ENCODE peak calls at places on chromosomes 12 and 14, in ten cellular contexts. C is ELR; M is NCI-H1092 treated with DMSO at 0.1 percent for 48 hours; T is activated T-cell treated with anti-CD3 and anti-CD28 coated beads, Interleukin-2, amount 50 U/mL, for 1 hour; U is nephron progenitor cell; N is substantia nigra; O is IMR-90; I is GM23248; H is D341Med; D is GM20000. W is an unnamed sample.

GRCh38 chr12:79121486-79121885 is 256.9 kb downstream of the SYT1 start:
- DNase-seq in D (peak), N (no peak), C (peak), I (peak), M (no peak), T (no peak), U (no peak), H (peak), O (no peak), W (no peak)

GRCh38 chr12:112916270-112916669 is 9.5 kb downstream of the OAS1 start:
- DNase-seq in D (no peak), N (no peak), O (no peak), T (no peak), H (no peak), I (no peak), C (peak), U (no peak), M (no peak), W (no peak)

GRCh38 chr12:62379723-62380045 is 86.9 kb upstream of the MON2 start:
- DNase-seq in M (no peak), D (no peak), I (no peak), T (no peak), U (no peak), H (no peak), O (no peak), C (no peak), N (no peak), W (no peak)

GRCh38 chr12:11981174-11981733 is 89.5 kb upstream of the BCL2L14 start:
- DNase-seq in C (peak), T (peak), I (peak), M (no peak), U (no peak), N (no peak), O (no peak), D (peak), H (no peak), W (no peak)

GRCh38 chr14:93937519-93937918 is 10.4 kb downstream of the FAM181A start:
- DNase-seq in O (no peak), M (no peak), N (no peak), I (no peak), T (no peak), D (no peak), C (no peak), U (no peak), H (no peak), W (no peak)

GRCh38 chr14:49879683-49880204 is 13.1 kb upstream of the ARF6 start:
- DNase-seq in D (peak), O (peak), H (peak), N (no peak), U (peak), M (peak), I (peak), C (peak), T (peak), W (peak)

GRCh38 chr14:100030441-100031153 is 34.6 kb upstream of the EVL start:
- DNase-seq in N (no peak), T (no peak), O (peak), D (no peak), C (peak), U (no peak), I (peak), M (no peak), H (no peak), W (no peak)

GRCh38 chr12:104457746-104458644 is 1.2 kb downstream of the CHST11 start:
- DNase-seq in C (peak), T (peak), H (peak), I (peak), N (no peak), U (peak), M (no peak), O (no peak), D (peak), W (peak)

W was measured in BE2C.